ENCODE peak calls at places on chromosomes 11 and 22, in six cellular contexts. B is cardiac muscle cell, H is neural progenitor cell, O is heart right ventricle, Y is IMR-90, A is GM23248. K is an unnamed sample.

GRCh38 chr22:22751043-22751603 is 106.7 kb downstream of the GGTLC2 start:
- DNase-seq in A (no peak), B (no peak), Y (no peak), O (no peak), H (no peak), K (no peak)

GRCh38 chr22:29302681-29303465 is 3.6 kb upstream of the GAS2L1 start:
- DNase-seq in Y (no peak), A (no peak), O (no peak), H (no peak), B (no peak), K (no peak)

GRCh38 chr11:117226388-117227385 is 5.2 kb downstream of the PCSK7 start:
- DNase-seq in Y (peak; percentile 78), A (peak; percentile 81), B (peak; percentile 88), O (no peak), H (peak; percentile 84), K (no peak)

GRCh38 chr11:80798189-80798588 is 1357.4 kb upstream of the TENM4 start:
- DNase-seq in O (no peak), Y (no peak), B (no peak), H (peak; percentile 62), A (no peak), K (no peak)

GRCh38 chr11:122137081-122137793 is 21.2 kb upstream of the BLID start:
- DNase-seq in O (no peak), H (no peak), Y (peak; percentile 96), A (peak; percentile 93), B (no peak), K (no peak)

GRCh38 chr11:85620243-85620642 is 6.9 kb downstream of the DLG2 start:
- DNase-seq in Y (no peak), O (no peak), B (no peak), H (no peak), A (no peak), K (no peak)

GRCh38 chr22:50010676-50011446 is 1.7 kb downstream of the IL17REL start:
- DNase-seq in B (no peak), A (no peak), H (no peak), O (no peak), Y (no peak), K (no peak)

GRCh38 chr11:125082611-125083311 is 19.7 kb downstream of the SLC37A2 start:
- DNase-seq in Y (peak; percentile 88), A (peak; percentile 94), H (no peak), B (peak; percentile 10), O (no peak), K (no peak)

GRCh38 chr22:24599514-24599913 is 3.5 kb upstream of the GGT1 start:
- DNase-seq in H (no peak), B (no peak), A (no peak), O (no peak), Y (no peak), K (no peak)

GRCh38 chr22:30193031-30193794 is 53.3 kb downstream of the LIF start:
- DNase-seq in A (no peak), B (no peak), Y (no peak), O (no peak), H (no peak), K (no peak)

GRCh38 chr11:45926001-45926401 is 3.5 kb downstream of the LARGE2 start:
- DNase-seq in H (no peak), B (no peak), A (no peak), O (no peak), Y (no peak), K (no peak)

GRCh38 chr11:105582497-105582896 is 27.4 kb upstream of the GRIA4 start:
- DNase-seq in A (peak; percentile 8), O (no peak), Y (no peak), B (no peak), H (no peak), K (no peak)

GRCh38 chr11:103601230-103601846 is 435.1 kb upstream of the DDI1 start:
- DNase-seq in O (no peak), B (peak; percentile 71), H (peak; percentile 67), Y (peak; percentile 74), A (peak; percentile 82), K (no peak)

GRCh38 chr22:19178065-19178658 is 374 bp downstream of the SLC25A1 start:
- DNase-seq in A (peak; percentile 73), B (peak; percentile 77), H (peak; percentile 83), O (peak; percentile 52), Y (peak; percentile 11), K (no peak)

GRCh38 chr11:119684361-119685072 is 44.5 kb downstream of the NECTIN1 start:
- DNase-seq in B (no peak), H (no peak), O (no peak), Y (peak; percentile 75), A (peak; percentile 76), K (no peak)

GRCh38 chr11:118109231-118109630 is 22.5 kb upstream of the SMIM35 start:
- DNase-seq in A (peak; percentile 58), B (no peak), Y (peak; percentile 4), H (no peak), O (peak; percentile 52), K (no peak)

GRCh38 chr11:76234704-76235232 is 28.5 kb upstream of the WNT11 start:
- DNase-seq in A (peak; percentile 82), B (no peak), H (no peak), Y (no peak), O (peak; percentile 56), K (no peak)

GRCh38 chr11:112363527-112363926 is 102.9 kb upstream of the PLET1 start:
- DNase-seq in H (no peak), Y (peak; percentile 60), B (no peak), A (peak; percentile 65), O (no peak), K (no peak)

GRCh38 chr11:27618591-27618990 is 81.7 kb downstream of the BDNF start:
- DNase-seq in A (peak; percentile 35), Y (no peak), O (no peak), B (no peak), H (no peak), K (no peak)

GRCh38 chr11:117588166-117588810 is 208.7 kb downstream of the DSCAML1 start:
- DNase-seq in A (no peak), Y (no peak), H (no peak), B (peak; percentile 75), O (no peak), K (no peak)

GRCh38 chr11:104781037-104781436 is 117.2 kb downstream of the CASP12 start:
- DNase-seq in B (no peak), H (no peak), A (no peak), O (no peak), Y (no peak), K (no peak)

GRCh38 chr11:104581246-104581980 is 316.8 kb downstream of the CASP12 start:
- DNase-seq in O (no peak), Y (peak; percentile 69), B (no peak), H (peak; percentile 61), A (no peak), K (no peak)

GRCh38 chr11:76978239-76978638 is 56.0 kb upstream of the B3GNT6 start:
- DNase-seq in B (no peak), A (no peak), O (no peak), Y (no peak), H (no peak), K (no peak)

GRCh38 chr22:24157783-24158170 is 23.5 kb upstream of the SUSD2 start:
- DNase-seq in H (no peak), Y (no peak), B (no peak), A (peak; percentile 70), O (no peak), K (no peak)

GRCh38 chr22:46377566-46378498 is 42.3 kb downstream of the TRMU start:
- DNase-seq in B (peak; percentile 88), H (peak; percentile 96), A (peak; percentile 24), O (peak; percentile 46), Y (no peak), K (no peak)

GRCh38 chr11:49208006-49208721 is at the start of gene FOLH1:
- DNase-seq in B (peak; percentile 1), Y (no peak), A (peak; percentile 24), O (peak; percentile 24), H (no peak), K (no peak)

GRCh38 chr11:74838188-74838587 is 89.5 kb downstream of the RNF169 start:
- DNase-seq in A (no peak), B (no peak), H (no peak), Y (peak; percentile 23), O (no peak), K (no peak)

GRCh38 chr11:100753562-100753961 is 66.5 kb downstream of the ARHGAP42 start:
- DNase-seq in O (no peak), B (peak; percentile 31), A (no peak), H (peak; percentile 75), Y (no peak), K (no peak)

GRCh38 chr11:95296621-95297025 is 65.6 kb upstream of the SESN3 start:
- DNase-seq in H (no peak), Y (no peak), A (peak; percentile 26), O (no peak), B (no peak), K (no peak)

GRCh38 chr11:14480716-14481115 is 18.9 kb downstream of the COPB1 start:
- DNase-seq in O (no peak), A (peak; percentile 10), B (no peak), Y (no peak), H (no peak), K (no peak)
- H3K9me3 ChIP-seq in O (no peaks in the 10 kb centered on the region), A (no peaks in the 10 kb centered on the region), B (no peaks in the 10 kb centered on the region), Y (no peaks in the 10 kb centered on the region), H (no peaks in the 10 kb centered on the region), K (no peaks in the 10 kb centered on the region)

DNA sequence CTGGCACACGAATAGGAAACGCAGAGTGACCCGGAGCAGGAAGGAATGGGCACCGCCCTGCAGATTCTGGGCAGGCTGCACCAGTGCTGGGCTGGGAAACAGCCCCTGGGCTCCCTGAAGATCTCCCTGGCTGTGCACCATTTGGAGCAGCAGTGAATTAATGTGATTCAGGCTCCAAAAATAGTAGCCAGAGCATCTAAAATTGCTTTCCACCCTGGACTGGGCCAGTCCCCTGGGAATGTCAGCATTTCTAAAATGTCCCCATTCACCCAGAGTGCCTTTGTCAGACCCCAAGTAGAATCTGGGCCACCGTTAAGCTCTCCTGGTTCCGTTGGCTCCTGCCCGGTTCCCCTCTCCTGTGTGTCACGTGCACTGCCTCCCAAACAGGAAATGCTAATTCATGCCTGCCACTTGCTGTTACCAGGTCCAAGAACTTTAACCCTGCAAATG is 18.5 kb downstream of the IRAG1 start:
- DNase-seq in H (no peak), A (peak; percentile 66), O (peak; percentile 62), B (no peak), Y (no peak), K (no peak)
- H3K4me3 ChIP-seq in H (no peak overlapping the region), A (peak overlapping the region; percentile 61), O (peak overlapping the region; percentile 22), B (no peak overlapping the region), Y (no peak overlapping the region), K (peak overlapping the region; percentile 20)

GRCh38 chr11:1153105-1153950 is 4.4 kb upstream of the MUC5AC start:
- DNase-seq in A (peak; percentile 9), Y (no peak), H (no peak), B (no peak), O (no peak), K (no peak)
- H3K27ac ChIP-seq in A (peak overlapping the region; percentile 25), Y (peak overlapping the region; percentile 80), H (no peak overlapping the region), B (no peak overlapping the region), O (peak overlapping the region; percentile 70), K (no peak overlapping the region)

DNA sequence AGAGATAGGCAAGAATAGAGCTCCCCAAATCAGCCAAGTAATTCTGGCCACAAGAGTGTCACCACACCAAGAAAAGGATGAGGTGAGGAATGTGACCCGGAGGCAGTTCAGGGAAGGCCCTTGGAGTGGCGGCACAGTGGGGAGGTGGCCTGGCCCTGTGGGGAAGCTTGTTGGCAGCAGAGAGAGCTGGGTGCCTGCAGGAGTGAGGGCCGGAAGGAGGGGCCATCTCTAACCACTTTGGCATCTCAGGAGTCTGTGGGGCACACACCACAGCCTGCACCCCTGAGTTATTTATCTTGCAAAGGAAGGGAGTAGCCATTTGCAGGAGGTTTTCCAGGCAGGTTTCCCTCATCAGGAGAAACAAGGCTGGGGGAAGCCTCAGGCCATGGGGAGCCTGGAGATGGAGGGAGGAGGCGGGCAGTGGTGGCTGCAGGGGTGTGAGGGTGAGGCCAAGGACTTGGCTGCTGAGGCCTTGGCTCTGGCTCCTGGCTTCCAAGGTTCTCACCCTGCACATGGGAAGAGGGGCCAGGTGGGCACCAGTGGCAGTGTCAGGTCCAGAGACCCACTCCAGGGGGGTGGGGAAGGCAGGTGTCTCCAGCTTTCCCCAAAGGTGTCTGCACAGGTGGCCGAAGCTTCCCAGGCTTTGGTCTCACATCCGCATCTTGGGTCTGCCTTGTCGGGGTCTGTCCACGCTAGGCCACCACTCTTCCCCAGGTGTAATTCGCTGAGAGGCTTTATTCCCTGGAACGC is 370.2 kb downstream of the CTTN start:
- DNase-seq in O (no peak), A (no peak), H (no peak), B (no peak), Y (no peak), K (no peak)
- H3K9me3 ChIP-seq in O (peaks cover 3% of the 10 kb centered on the region), A (no peaks in the 10 kb centered on the region), H (no peaks in the 10 kb centered on the region), B (no peaks in the 10 kb centered on the region), Y (no peaks in the 10 kb centered on the region), K (no peaks in the 10 kb centered on the region)